ENCODE peak calls at places on chromosomes 7 and 10, in nine cellular contexts. One of them, this sample, is unnamed.

GRCh38 chr7:143882020-143882610 is 19.9 kb downstream of the TCAF1 start:
- DNase-seq in HS-5: no peak
- DNase-seq in lung microvascular endothelial cell: peak; percentile 33
- DNase-seq in lower leg skin: peak; percentile 86
- DNase-seq in NCI-H510A treated with DMSO at 0.1 percent for 48 hours: peak; percentile 28
- DNase-seq in endothelial cell: no peak
- DNase-seq in mesendoderm: peak; percentile 86
- DNase-seq in progenitor cell of endocrine pancreas: peak; percentile 28
- DNase-seq in NCI-H1417 treated with DMSO at 0.1 percent for 48 hours: no peak
- DNase-seq in this sample: no peak

GRCh38 chr10:19204239-19204917 is 155.8 kb downstream of the MALRD1 start:
- DNase-seq in NCI-H1417 treated with DMSO at 0.1 percent for 48 hours: no peak
- DNase-seq in HS-5: no peak
- DNase-seq in lower leg skin: no peak
- DNase-seq in mesendoderm: no peak
- DNase-seq in lung microvascular endothelial cell: no peak
- DNase-seq in NCI-H510A treated with DMSO at 0.1 percent for 48 hours: no peak
- DNase-seq in endothelial cell: no peak
- DNase-seq in progenitor cell of endocrine pancreas: no peak
- DNase-seq in this sample: no peak

GRCh38 chr7:120521761-120522737 is 249.1 kb downstream of the KCND2 start:
- DNase-seq in lung microvascular endothelial cell: no peak
- DNase-seq in lower leg skin: no peak
- DNase-seq in mesendoderm: peak; percentile 25
- DNase-seq in NCI-H1417 treated with DMSO at 0.1 percent for 48 hours: no peak
- DNase-seq in endothelial cell: no peak
- DNase-seq in progenitor cell of endocrine pancreas: no peak
- DNase-seq in NCI-H510A treated with DMSO at 0.1 percent for 48 hours: no peak
- DNase-seq in HS-5: no peak
- DNase-seq in this sample: no peak

GRCh38 chr10:95220539-95220938 is 26.5 kb downstream of the ACSM6 start:
- DNase-seq in lung microvascular endothelial cell: no peak
- DNase-seq in NCI-H510A treated with DMSO at 0.1 percent for 48 hours: no peak
- DNase-seq in NCI-H1417 treated with DMSO at 0.1 percent for 48 hours: no peak
- DNase-seq in HS-5: no peak
- DNase-seq in mesendoderm: no peak
- DNase-seq in lower leg skin: no peak
- DNase-seq in progenitor cell of endocrine pancreas: no peak
- DNase-seq in endothelial cell: no peak
- DNase-seq in this sample: no peak

GRCh38 chr7:115363916-115364315 is 442.0 kb downstream of the MDFIC start:
- DNase-seq in NCI-H1417 treated with DMSO at 0.1 percent for 48 hours: no peak
- DNase-seq in mesendoderm: no peak
- DNase-seq in HS-5: no peak
- DNase-seq in NCI-H510A treated with DMSO at 0.1 percent for 48 hours: no peak
- DNase-seq in progenitor cell of endocrine pancreas: no peak
- DNase-seq in lung microvascular endothelial cell: no peak
- DNase-seq in lower leg skin: no peak
- DNase-seq in endothelial cell: no peak
- DNase-seq in this sample: no peak

GRCh38 chr7:149300751-149301150 is 38.8 kb downstream of the ZNF783 start:
- DNase-seq in NCI-H510A treated with DMSO at 0.1 percent for 48 hours: no peak
- DNase-seq in mesendoderm: no peak
- DNase-seq in NCI-H1417 treated with DMSO at 0.1 percent for 48 hours: no peak
- DNase-seq in HS-5: no peak
- DNase-seq in progenitor cell of endocrine pancreas: no peak
- DNase-seq in lower leg skin: no peak
- DNase-seq in endothelial cell: no peak
- DNase-seq in lung microvascular endothelial cell: no peak
- DNase-seq in this sample: no peak

GRCh38 chr7:135653285-135654080 is 8.8 kb upstream of the STMP1 start:
- DNase-seq in NCI-H1417 treated with DMSO at 0.1 percent for 48 hours: peak; percentile 92
- DNase-seq in progenitor cell of endocrine pancreas: no peak
- DNase-seq in lung microvascular endothelial cell: no peak
- DNase-seq in mesendoderm: no peak
- DNase-seq in HS-5: no peak
- DNase-seq in endothelial cell: no peak
- DNase-seq in NCI-H510A treated with DMSO at 0.1 percent for 48 hours: peak; percentile 42
- DNase-seq in lower leg skin: no peak
- DNase-seq in this sample: no peak

GRCh38 chr10:46553238-46554049 is 3.0 kb downstream of the GPRIN2 start:
- DNase-seq in lung microvascular endothelial cell: no peak
- DNase-seq in progenitor cell of endocrine pancreas: peak; percentile 9
- DNase-seq in lower leg skin: peak; percentile 85
- DNase-seq in mesendoderm: no peak
- DNase-seq in NCI-H510A treated with DMSO at 0.1 percent for 48 hours: no peak
- DNase-seq in NCI-H1417 treated with DMSO at 0.1 percent for 48 hours: no peak
- DNase-seq in HS-5: no peak
- DNase-seq in endothelial cell: peak; percentile 8
- DNase-seq in this sample: no peak

GRCh38 chr7:155921086-155921803 is 109.0 kb upstream of the SHH start:
- DNase-seq in NCI-H510A treated with DMSO at 0.1 percent for 48 hours: no peak
- DNase-seq in endothelial cell: no peak
- DNase-seq in mesendoderm: no peak
- DNase-seq in HS-5: no peak
- DNase-seq in NCI-H1417 treated with DMSO at 0.1 percent for 48 hours: no peak
- DNase-seq in lower leg skin: no peak
- DNase-seq in progenitor cell of endocrine pancreas: no peak
- DNase-seq in lung microvascular endothelial cell: no peak
- DNase-seq in this sample: no peak

GRCh38 chr7:151060416-151061234 is 1.2 kb downstream of the SLC4A2 start:
- DNase-seq in progenitor cell of endocrine pancreas: no peak
- DNase-seq in mesendoderm: peak; percentile 29
- DNase-seq in NCI-H510A treated with DMSO at 0.1 percent for 48 hours: no peak
- DNase-seq in endothelial cell: no peak
- DNase-seq in lung microvascular endothelial cell: peak; percentile 40
- DNase-seq in lower leg skin: no peak
- DNase-seq in HS-5: no peak
- DNase-seq in NCI-H1417 treated with DMSO at 0.1 percent for 48 hours: no peak
- DNase-seq in this sample: no peak

GRCh38 chr10:70772627-70773026 is 12.6 kb downstream of the TBATA start:
- DNase-seq in mesendoderm: no peak
- DNase-seq in progenitor cell of endocrine pancreas: no peak
- DNase-seq in HS-5: no peak
- DNase-seq in endothelial cell: peak; percentile 1
- DNase-seq in NCI-H1417 treated with DMSO at 0.1 percent for 48 hours: no peak
- DNase-seq in NCI-H510A treated with DMSO at 0.1 percent for 48 hours: no peak
- DNase-seq in lung microvascular endothelial cell: no peak
- DNase-seq in lower leg skin: peak; percentile 45
- DNase-seq in this sample: no peak

GRCh38 chr10:3873728-3874461 is 88.9 kb upstream of the KLF6 start:
- DNase-seq in mesendoderm: peak; percentile 90
- DNase-seq in progenitor cell of endocrine pancreas: no peak
- DNase-seq in endothelial cell: no peak
- DNase-seq in NCI-H510A treated with DMSO at 0.1 percent for 48 hours: peak; percentile 15
- DNase-seq in lower leg skin: no peak
- DNase-seq in NCI-H1417 treated with DMSO at 0.1 percent for 48 hours: no peak
- DNase-seq in HS-5: no peak
- DNase-seq in lung microvascular endothelial cell: peak; percentile 87
- DNase-seq in this sample: no peak

GRCh38 chr7:29806131-29806792 is at the start of gene WIPF3:
- DNase-seq in mesendoderm: peak; percentile 49
- DNase-seq in endothelial cell: peak; percentile 55
- DNase-seq in NCI-H510A treated with DMSO at 0.1 percent for 48 hours: no peak
- DNase-seq in lung microvascular endothelial cell: peak; percentile 20
- DNase-seq in lower leg skin: no peak
- DNase-seq in HS-5: no peak
- DNase-seq in NCI-H1417 treated with DMSO at 0.1 percent for 48 hours: no peak
- DNase-seq in progenitor cell of endocrine pancreas: peak; percentile 47
- DNase-seq in this sample: no peak

GRCh38 chr10:4981722-4982471 is 18.7 kb downstream of the AKR1C1 start:
- DNase-seq in HS-5: no peak
- DNase-seq in progenitor cell of endocrine pancreas: peak; percentile 16
- DNase-seq in NCI-H1417 treated with DMSO at 0.1 percent for 48 hours: no peak
- DNase-seq in lung microvascular endothelial cell: peak; percentile 75
- DNase-seq in mesendoderm: peak; percentile 89
- DNase-seq in lower leg skin: no peak
- DNase-seq in endothelial cell: peak; percentile 21
- DNase-seq in NCI-H510A treated with DMSO at 0.1 percent for 48 hours: peak; percentile 24
- DNase-seq in this sample: no peak

GRCh38 chr10:8913720-8914119 is 859.2 kb downstream of the GATA3 start:
- DNase-seq in NCI-H510A treated with DMSO at 0.1 percent for 48 hours: no peak
- DNase-seq in lung microvascular endothelial cell: no peak
- DNase-seq in HS-5: no peak
- DNase-seq in lower leg skin: no peak
- DNase-seq in mesendoderm: no peak
- DNase-seq in progenitor cell of endocrine pancreas: no peak
- DNase-seq in NCI-H1417 treated with DMSO at 0.1 percent for 48 hours: no peak
- DNase-seq in endothelial cell: no peak
- DNase-seq in this sample: no peak

GRCh38 chr10:6070647-6071046 is 8.5 kb upstream of the IL2RA start:
- DNase-seq in endothelial cell: no peak
- DNase-seq in NCI-H1417 treated with DMSO at 0.1 percent for 48 hours: no peak
- DNase-seq in NCI-H510A treated with DMSO at 0.1 percent for 48 hours: no peak
- DNase-seq in lower leg skin: peak; percentile 57
- DNase-seq in progenitor cell of endocrine pancreas: no peak
- DNase-seq in lung microvascular endothelial cell: no peak
- DNase-seq in mesendoderm: no peak
- DNase-seq in HS-5: no peak
- DNase-seq in this sample: no peak

GRCh38 chr7:25460426-25460825 is 232.1 kb upstream of the NPVF start:
- DNase-seq in lower leg skin: no peak
- DNase-seq in progenitor cell of endocrine pancreas: no peak
- DNase-seq in endothelial cell: no peak
- DNase-seq in HS-5: no peak
- DNase-seq in NCI-H510A treated with DMSO at 0.1 percent for 48 hours: no peak
- DNase-seq in mesendoderm: peak; percentile 32
- DNase-seq in NCI-H1417 treated with DMSO at 0.1 percent for 48 hours: no peak
- DNase-seq in lung microvascular endothelial cell: no peak
- DNase-seq in this sample: no peak

GRCh38 chr7:100357131-100357561 is 771 bp upstream of the PILRB start:
- DNase-seq in endothelial cell: no peak
- DNase-seq in mesendoderm: no peak
- DNase-seq in lung microvascular endothelial cell: no peak
- DNase-seq in lower leg skin: no peak
- DNase-seq in NCI-H510A treated with DMSO at 0.1 percent for 48 hours: no peak
- DNase-seq in HS-5: no peak
- DNase-seq in NCI-H1417 treated with DMSO at 0.1 percent for 48 hours: no peak
- DNase-seq in progenitor cell of endocrine pancreas: no peak
- DNase-seq in this sample: no peak

GRCh38 chr7:5597772-5598171 is 174.1 kb upstream of the TNRC18 start:
- DNase-seq in lower leg skin: no peak
- DNase-seq in progenitor cell of endocrine pancreas: no peak
- DNase-seq in lung microvascular endothelial cell: no peak
- DNase-seq in mesendoderm: no peak
- DNase-seq in endothelial cell: no peak
- DNase-seq in HS-5: no peak
- DNase-seq in NCI-H1417 treated with DMSO at 0.1 percent for 48 hours: no peak
- DNase-seq in NCI-H510A treated with DMSO at 0.1 percent for 48 hours: no peak
- DNase-seq in this sample: no peak